ENCODE peak calls at places on chromosomes 6 and 20, in six cellular contexts. U is A549, R is SK-N-SH, V is K562, X is HepG2, H is GM12878. L is an unnamed sample.

GRCh38 chr6:28167068-28167467 is 25.4 kb downstream of the ZKSCAN8 start:
- DNase-seq in X (no peak), V (no peak), R (no peak), H (no peak), U (no peak), L (peak; percentile 92)

GRCh38 chr6:47034919-47035318 is 7.2 kb downstream of the ADGRF1 start:
- DNase-seq in H (no peak), X (no peak), V (no peak), U (no peak), R (peak; percentile 8), L (peak; percentile 44)

GRCh38 chr6:106444777-106445507 is 84.4 kb downstream of the CRYBG1 start:
- DNase-seq in X (peak; percentile 58), R (peak; percentile 67), U (peak; percentile 63), V (peak; percentile 65), H (peak; percentile 46), L (peak; percentile 69)

GRCh38 chr6:16759181-16759645 is 2.0 kb downstream of the ATXN1 start:
- DNase-seq in U (no peak), X (no peak), R (no peak), V (no peak), H (no peak), L (no peak)

GRCh38 chr20:63084563-63084927 is 77.8 kb upstream of the BHLHE23 start:
- DNase-seq in X (no peak), H (no peak), R (no peak), V (no peak), U (no peak), L (no peak)

GRCh38 chr6:112899541-112899940 is 552.4 kb downstream of the RFPL4B start:
- DNase-seq in U (no peak), R (no peak), V (no peak), X (no peak), H (no peak), L (peak; percentile 33)

GRCh38 chr6:41672016-41672415 is 33.7 kb downstream of the MDFI start:
- DNase-seq in R (no peak), H (no peak), U (no peak), V (no peak), X (no peak), L (no peak)

GRCh38 chr6:154500769-154501171 is 9.7 kb downstream of the CNKSR3 start:
- DNase-seq in X (peak; percentile 66), R (peak; percentile 35), H (no peak), V (peak; percentile 62), U (no peak), L (no peak)

GRCh38 chr20:30506100-30506499 is 751.4 kb upstream of the DEFB115 start:
- DNase-seq in U (no peak), V (no peak), H (no peak), X (no peak), R (no peak), L (no peak)

GRCh38 chr6:106048331-106048730 is 37.8 kb upstream of the PRDM1 start:
- DNase-seq in U (no peak), X (no peak), R (no peak), H (no peak), V (no peak), L (no peak)

GRCh38 chr6:116431964-116432595 is 29.1 kb upstream of the CALHM6 start:
- DNase-seq in U (no peak), V (no peak), X (no peak), R (no peak), H (no peak), L (no peak)

GRCh38 chr20:36606171-36607116 is 865 bp downstream of the RAB5IF start:
- DNase-seq in R (no peak), V (peak; percentile 68), X (peak; percentile 88), H (no peak), U (no peak), L (peak; percentile 21)

GRCh38 chr6:113482771-113483170 is 374.4 kb upstream of the MARCKS start:
- DNase-seq in X (no peak), H (no peak), V (no peak), R (no peak), U (no peak), L (no peak)

GRCh38 chr20:47843886-47844567 is 58.7 kb upstream of the SULF2 start:
- DNase-seq in V (no peak), H (no peak), R (no peak), U (no peak), X (peak; percentile 28), L (no peak)

GRCh38 chr20:4090756-4091331 is 75.5 kb upstream of the RNF24 start:
- DNase-seq in H (no peak), R (no peak), X (peak; percentile 76), U (peak; percentile 31), V (peak; percentile 44), L (peak; percentile 95)

GRCh38 chr6:7899889-7900213 is 10.7 kb downstream of the TXNDC5 start:
- DNase-seq in U (no peak), H (no peak), R (no peak), X (no peak), V (no peak), L (no peak)

GRCh38 chr6:4355241-4355640 is 219.9 kb upstream of the ECI2 start:
- DNase-seq in X (no peak), R (no peak), H (no peak), V (peak; percentile 26), U (peak; percentile 65), L (peak; percentile 95)

GRCh38 chr6:170516783-170517616 is 36.1 kb downstream of the PSMB1 start:
- DNase-seq in X (peak; percentile 74), R (peak; percentile 60), U (peak; percentile 17), V (peak; percentile 70), H (no peak), L (peak; percentile 78)

GRCh38 chr6:44593539-44593944 is 206.0 kb downstream of the CDC5L start:
- DNase-seq in U (peak; percentile 28), H (peak; percentile 7), V (peak; percentile 67), R (peak; percentile 63), X (peak; percentile 68), L (peak; percentile 58)

GRCh38 chr6:3751019-3751729 is at the start of gene PXDC1:
- DNase-seq in H (no peak), R (no peak), V (no peak), U (no peak), X (no peak), L (no peak)

GRCh38 chr6:36413489-36414153 is 26.2 kb upstream of the ETV7 start:
- DNase-seq in X (no peak), H (no peak), R (no peak), V (no peak), U (no peak), L (no peak)

DNA sequence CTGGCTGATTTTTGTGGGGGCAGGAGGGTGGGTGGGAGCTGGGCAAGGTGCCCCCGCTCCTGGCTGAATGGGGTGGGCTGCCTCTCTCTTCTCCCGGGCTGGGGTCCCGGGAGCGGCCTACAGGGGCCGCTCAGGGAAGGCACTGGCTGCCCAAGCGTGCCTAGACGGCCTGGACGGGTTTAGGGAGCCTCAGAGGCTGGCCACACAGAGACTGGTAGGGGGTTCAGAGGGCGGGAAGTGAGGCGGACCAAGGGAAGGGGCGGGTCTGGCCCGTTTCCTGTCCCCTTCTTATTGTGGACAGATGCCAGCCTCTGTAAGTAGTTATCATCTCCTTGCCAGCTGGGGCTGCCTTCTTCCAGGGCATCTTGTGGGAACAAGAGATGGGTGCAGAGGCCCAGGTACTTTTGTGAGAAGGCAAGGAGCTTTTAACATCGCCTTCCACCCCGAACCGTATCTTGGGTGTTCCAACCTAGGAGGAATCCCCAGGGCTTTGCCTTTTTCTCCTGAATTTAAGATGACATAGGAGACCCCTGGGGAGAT is 437 bp downstream of the CD40 start:
- DNase-seq in V (no peak), X (no peak), H (no peak), U (no peak), R (no peak), L (no peak)
- TF ChIP-seq SMC3 in V (no peak), X (no peak), H (no peak), U (no peak), R (no peak), L (no peak)

DNA sequence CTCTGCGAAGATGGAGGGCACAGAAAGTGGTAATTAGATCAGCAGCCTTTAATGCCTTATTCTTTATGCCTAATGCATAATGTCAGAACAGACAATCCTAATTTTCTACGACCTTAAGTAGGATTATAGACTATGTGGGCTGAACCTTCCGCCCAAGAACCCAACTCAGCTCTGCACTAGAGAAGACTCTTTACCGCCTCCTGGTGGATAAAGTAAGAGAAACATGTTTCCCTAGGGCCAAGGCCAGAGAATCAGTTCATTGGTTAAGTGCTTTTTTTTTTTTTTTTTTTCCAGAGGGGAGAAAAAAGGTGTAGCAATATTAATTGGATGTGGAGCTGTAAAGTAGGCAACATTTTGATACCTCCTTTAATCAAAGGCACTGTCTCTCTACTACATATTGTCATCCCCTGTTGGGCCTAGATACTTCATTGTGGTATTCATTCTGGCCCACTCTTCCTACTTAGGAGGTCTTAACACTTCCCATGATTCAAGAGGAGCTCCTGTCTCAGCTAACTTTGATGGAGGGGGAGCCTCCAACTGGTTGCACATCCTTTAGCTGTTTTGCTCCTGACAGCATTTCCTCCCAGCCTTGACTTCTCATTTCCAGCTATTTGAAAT is 124.9 kb upstream of the NRN1 start:
- DNase-seq in R (peak; percentile 22), V (peak; percentile 59), X (peak; percentile 53), H (no peak), U (peak; percentile 3), L (no peak)
- TF ChIP-seq CTCF in R (peak; percentile 62), V (peak; percentile 68), X (peak; percentile 55), H (peak; percentile 45), U (peak; percentile 28), L (no peak)

GRCh38 chr20:11301699-11302098 is 616.0 kb upstream of the BTBD3 start:
- DNase-seq in H (no peak), X (no peak), U (no peak), V (no peak), R (no peak), L (no peak)

GRCh38 chr20:11296951-11297350 is 620.7 kb upstream of the BTBD3 start:
- DNase-seq in X (no peak), H (no peak), U (no peak), V (no peak), R (no peak), L (peak; percentile 13)

DNA sequence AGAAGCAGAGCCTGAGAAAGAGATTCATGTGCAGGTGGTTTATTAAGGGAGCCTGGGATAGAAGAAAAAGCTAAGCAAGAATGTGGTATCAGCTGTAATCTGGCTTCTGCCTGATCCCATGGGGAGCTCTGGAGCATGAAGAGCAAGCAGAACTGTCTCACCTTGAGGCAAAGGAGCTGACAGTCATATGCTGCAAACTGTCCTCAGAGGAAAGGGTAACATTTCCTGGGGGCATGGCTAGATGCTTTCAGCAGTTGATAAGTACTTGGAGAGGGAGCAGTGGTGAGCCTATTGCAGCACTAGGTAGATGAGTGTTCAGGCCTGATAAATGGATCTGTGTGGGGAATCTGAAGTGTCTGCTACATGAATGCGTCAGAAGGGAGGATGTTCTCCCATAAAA is 621.5 kb upstream of the BTBD3 start:
- DNase-seq in R (no peak), X (no peak), U (no peak), V (no peak), H (no peak), L (no peak)
- TF ChIP-seq SMC3 in R (no peak), X (no peak), U (no peak), V (no peak), H (no peak), L (no peak)

DNA sequence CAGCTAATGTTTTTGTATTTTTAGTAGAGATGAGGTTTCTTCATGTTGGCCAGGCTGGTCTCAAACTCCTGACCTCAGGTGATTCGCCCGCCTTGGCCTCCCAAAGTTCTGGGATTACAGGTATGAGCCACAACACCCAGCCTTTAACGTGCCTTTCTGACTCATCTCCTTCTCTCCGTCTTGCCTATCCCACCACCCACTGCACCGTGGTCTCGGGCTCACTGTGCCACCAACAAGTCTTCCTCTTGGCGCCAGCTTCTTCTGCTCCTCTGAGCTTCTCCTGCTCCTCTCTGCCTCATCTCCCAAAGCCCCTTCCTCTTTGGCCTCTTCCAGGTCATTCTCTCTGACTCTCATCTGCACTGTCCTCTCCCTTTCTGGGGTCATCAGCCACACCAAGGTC is 41.0 kb downstream of the TMEM242 start:
- DNase-seq in H (no peak), R (no peak), V (no peak), X (no peak), U (no peak), L (no peak)
- TF ChIP-seq CTCF in H (no peak), R (no peak), V (no peak), X (no peak), U (no peak), L (no peak)